ENCODE peak calls at places on chromosome 19, in ten cellular contexts. One of them, this sample, is unnamed.

GRCh38 chr19:41753936-41754529 is 1.3 kb upstream of the CEACAM6 start:
- DNase-seq in WERI-Rb-1: peak
- DNase-seq in ACHN: peak
- DNase-seq in endothelial cell: peak
- DNase-seq in nucleus accumbens: peak
- DNase-seq in stimulated activated CD4-positive, alpha-beta T cell treated with anti-CD3 and anti-CD28 coated beads, Interleukin-12 subunit alpha, Interleukin-12 subunit beta, amount 100 ng/mL, for 48 hours: peak
- DNase-seq in naive thymus-derived CD8-positive, alpha-beta T cell: peak
- DNase-seq in dermis blood vessel endothelial cell: peak
- DNase-seq in naive B cell: peak
- DNase-seq in NCI-H510A: no peak
- DNase-seq in this sample: peak

GRCh38 chr19:658916-659839 is 3.8 kb downstream of the RNF126 start:
- DNase-seq in WERI-Rb-1: no peak
- DNase-seq in ACHN: no peak
- DNase-seq in endothelial cell: no peak
- DNase-seq in nucleus accumbens: no peak
- DNase-seq in stimulated activated CD4-positive, alpha-beta T cell treated with anti-CD3 and anti-CD28 coated beads, Interleukin-12 subunit alpha, Interleukin-12 subunit beta, amount 100 ng/mL, for 48 hours: no peak
- DNase-seq in naive thymus-derived CD8-positive, alpha-beta T cell: no peak
- DNase-seq in dermis blood vessel endothelial cell: no peak
- DNase-seq in naive B cell: no peak
- DNase-seq in NCI-H510A: no peak
- DNase-seq in this sample: no peak

GRCh38 chr19:15448014-15448777 is 1.6 kb downstream of the WIZ start:
- DNase-seq in WERI-Rb-1: no peak
- DNase-seq in ACHN: no peak
- DNase-seq in endothelial cell: no peak
- DNase-seq in nucleus accumbens: no peak
- DNase-seq in stimulated activated CD4-positive, alpha-beta T cell treated with anti-CD3 and anti-CD28 coated beads, Interleukin-12 subunit alpha, Interleukin-12 subunit beta, amount 100 ng/mL, for 48 hours: no peak
- DNase-seq in naive thymus-derived CD8-positive, alpha-beta T cell: no peak
- DNase-seq in dermis blood vessel endothelial cell: no peak
- DNase-seq in naive B cell: no peak
- DNase-seq in NCI-H510A: no peak
- DNase-seq in this sample: no peak

GRCh38 chr19:5850743-5851293 is 431 bp downstream of the FUT3 start:
- DNase-seq in WERI-Rb-1: no peak
- DNase-seq in ACHN: peak
- DNase-seq in endothelial cell: no peak
- DNase-seq in nucleus accumbens: no peak
- DNase-seq in stimulated activated CD4-positive, alpha-beta T cell treated with anti-CD3 and anti-CD28 coated beads, Interleukin-12 subunit alpha, Interleukin-12 subunit beta, amount 100 ng/mL, for 48 hours: no peak
- DNase-seq in naive thymus-derived CD8-positive, alpha-beta T cell: no peak
- DNase-seq in dermis blood vessel endothelial cell: no peak
- DNase-seq in naive B cell: no peak
- DNase-seq in NCI-H510A: no peak
- DNase-seq in this sample: no peak

GRCh38 chr19:58559275-58560006 is 1.0 kb upstream of the UBE2M start:
- DNase-seq in WERI-Rb-1: peak
- DNase-seq in ACHN: peak
- DNase-seq in endothelial cell: peak
- DNase-seq in nucleus accumbens: no peak
- DNase-seq in stimulated activated CD4-positive, alpha-beta T cell treated with anti-CD3 and anti-CD28 coated beads, Interleukin-12 subunit alpha, Interleukin-12 subunit beta, amount 100 ng/mL, for 48 hours: peak
- DNase-seq in naive thymus-derived CD8-positive, alpha-beta T cell: no peak
- DNase-seq in dermis blood vessel endothelial cell: peak
- DNase-seq in naive B cell: no peak
- DNase-seq in NCI-H510A: no peak
- DNase-seq in this sample: peak

GRCh38 chr19:42051166-42052115 is 18.6 kb downstream of the GRIK5 start:
- DNase-seq in WERI-Rb-1: no peak
- DNase-seq in ACHN: no peak
- DNase-seq in endothelial cell: no peak
- DNase-seq in nucleus accumbens: no peak
- DNase-seq in stimulated activated CD4-positive, alpha-beta T cell treated with anti-CD3 and anti-CD28 coated beads, Interleukin-12 subunit alpha, Interleukin-12 subunit beta, amount 100 ng/mL, for 48 hours: peak
- DNase-seq in naive thymus-derived CD8-positive, alpha-beta T cell: no peak
- DNase-seq in dermis blood vessel endothelial cell: no peak
- DNase-seq in naive B cell: no peak
- DNase-seq in NCI-H510A: no peak
- DNase-seq in this sample: no peak

GRCh38 chr19:49663224-49663623 is 2.4 kb downstream of the IRF3 start:
- DNase-seq in WERI-Rb-1: no peak
- DNase-seq in ACHN: no peak
- DNase-seq in endothelial cell: no peak
- DNase-seq in nucleus accumbens: no peak
- DNase-seq in stimulated activated CD4-positive, alpha-beta T cell treated with anti-CD3 and anti-CD28 coated beads, Interleukin-12 subunit alpha, Interleukin-12 subunit beta, amount 100 ng/mL, for 48 hours: no peak
- DNase-seq in naive thymus-derived CD8-positive, alpha-beta T cell: no peak
- DNase-seq in dermis blood vessel endothelial cell: no peak
- DNase-seq in naive B cell: no peak
- DNase-seq in NCI-H510A: no peak
- DNase-seq in this sample: no peak

GRCh38 chr19:18629166-18630088 is 7.4 kb upstream of the KLHL26 start:
- DNase-seq in WERI-Rb-1: no peak
- DNase-seq in ACHN: no peak
- DNase-seq in endothelial cell: no peak
- DNase-seq in nucleus accumbens: peak
- DNase-seq in stimulated activated CD4-positive, alpha-beta T cell treated with anti-CD3 and anti-CD28 coated beads, Interleukin-12 subunit alpha, Interleukin-12 subunit beta, amount 100 ng/mL, for 48 hours: no peak
- DNase-seq in naive thymus-derived CD8-positive, alpha-beta T cell: no peak
- DNase-seq in dermis blood vessel endothelial cell: no peak
- DNase-seq in naive B cell: no peak
- DNase-seq in NCI-H510A: no peak
- DNase-seq in this sample: no peak